ENCODE peak calls at places on chromosomes 11 and 22, in eight cellular contexts. M, L, P, F, D, J, Z and T are unnamed samples.

GRCh38 chr11:69204246-69205124 is 48.8 kb downstream of the SMIM38 start:
- DNase-seq in Z (no peak), D (no peak), P (peak), J (no peak), L (peak), M (no peak), F (peak), T (no peak)

GRCh38 chr11:66617148-66617814 is 851 bp downstream of the RBM14 start:
- DNase-seq in J (no peak), D (peak), F (no peak), M (no peak), Z (no peak), L (peak), P (peak), T (peak)

GRCh38 chr22:23576681-23577080 is 3.4 kb downstream of the IGLL1 start:
- DNase-seq in D (no peak), J (no peak), M (no peak), L (no peak), F (no peak), Z (no peak), P (no peak), T (no peak)

GRCh38 chr11:61919841-61920631 is 2.7 kb upstream of the RAB3IL1 start:
- DNase-seq in Z (peak), P (peak), D (no peak), J (peak), F (peak), M (no peak), L (peak), T (peak)

GRCh38 chr11:64556721-64557250 is 34.2 kb upstream of the SLC22A12 start:
- DNase-seq in Z (no peak), M (no peak), L (no peak), J (no peak), P (no peak), F (no peak), D (no peak), T (no peak)

GRCh38 chr11:82270870-82271269 is 462.8 kb downstream of the FAM181B start:
- DNase-seq in P (no peak), L (no peak), Z (no peak), J (no peak), M (no peak), F (no peak), D (no peak), T (no peak)

GRCh38 chr11:29452131-29452530 is 564.7 kb downstream of the KCNA4 start:
- DNase-seq in J (no peak), F (no peak), D (peak), M (no peak), P (no peak), L (no peak), Z (no peak), T (no peak)

GRCh38 chr11:65488273-65489058 is 10.4 kb upstream of the MALAT1 start:
- DNase-seq in Z (no peak), J (no peak), F (no peak), L (peak), P (no peak), M (no peak), D (peak), T (no peak)

GRCh38 chr22:35016909-35017308 is 49.0 kb upstream of the ISX start:
- DNase-seq in Z (no peak), M (no peak), P (no peak), L (no peak), F (peak), J (no peak), D (no peak), T (no peak)

GRCh38 chr22:44666207-44666585 is 35.8 kb upstream of the PRR5 start:
- DNase-seq in P (no peak), J (no peak), Z (no peak), F (no peak), L (no peak), D (no peak), M (no peak), T (no peak)

GRCh38 chr11:92329644-92330043 is 105.0 kb downstream of the FAT3 start:
- DNase-seq in Z (no peak), J (no peak), D (peak), L (no peak), P (no peak), M (peak), F (no peak), T (no peak)

GRCh38 chr11:38460901-38461300 is 1862.9 kb upstream of the RAG2 start:
- DNase-seq in D (peak), J (no peak), M (no peak), Z (no peak), F (no peak), L (no peak), P (no peak), T (peak)

GRCh38 chr22:36379593-36380361 is 8.0 kb downstream of the MYH9 start:
- DNase-seq in P (peak), F (peak), L (no peak), D (no peak), M (no peak), J (no peak), Z (no peak), T (no peak)

GRCh38 chr11:109041876-109042275 is 377.0 kb downstream of the DDX10 start:
- DNase-seq in L (no peak), D (peak), J (no peak), Z (no peak), F (no peak), M (no peak), P (no peak), T (no peak)

GRCh38 chr22:46578824-46579561 is 41.2 kb upstream of the GRAMD4 start:
- DNase-seq in M (no peak), Z (peak), J (no peak), D (no peak), L (no peak), F (peak), P (peak), T (peak)

GRCh38 chr11:112903310-112903709 is 57.9 kb upstream of the NCAM1 start:
- DNase-seq in J (no peak), P (no peak), F (no peak), D (no peak), Z (no peak), L (no peak), M (no peak), T (no peak)

GRCh38 chr11:88231894-88232482 is 56.7 kb upstream of the RAB38 start:
- DNase-seq in D (peak), J (peak), M (peak), L (no peak), F (peak), Z (peak), P (no peak), T (no peak)

GRCh38 chr11:27475622-27476021 is 3.0 kb upstream of the LGR4 start:
- DNase-seq in L (no peak), M (no peak), D (no peak), Z (no peak), J (no peak), P (no peak), F (no peak), T (no peak)

GRCh38 chr11:1844221-1845094 is 5.7 kb downstream of the TNNI2 start:
- DNase-seq in F (no peak), J (no peak), Z (peak), P (peak), M (no peak), L (no peak), D (no peak), T (peak)

GRCh38 chr11:29293825-29294224 is 723.0 kb downstream of the KCNA4 start:
- DNase-seq in L (no peak), F (no peak), M (no peak), Z (no peak), D (peak), P (no peak), J (peak), T (no peak)

GRCh38 chr11:130691581-130691980 is 224.7 kb downstream of the SNX19 start:
- DNase-seq in F (no peak), J (no peak), D (no peak), P (no peak), M (no peak), Z (no peak), L (no peak), T (no peak)

GRCh38 chr11:34002420-34002819 is 49.1 kb upstream of the CAPRIN1 start:
- DNase-seq in P (no peak), D (no peak), Z (no peak), F (no peak), M (no peak), J (no peak), L (no peak), T (no peak)

GRCh38 chr11:48085688-48086087 is 105.3 kb downstream of the PTPRJ start:
- DNase-seq in Z (no peak), L (no peak), F (no peak), D (no peak), J (no peak), P (no peak), M (no peak), T (no peak)

GRCh38 chr22:47392729-47393128 is 630.3 kb downstream of the TBC1D22A start:
- DNase-seq in Z (no peak), M (no peak), J (no peak), L (no peak), F (no peak), P (peak), D (no peak), T (no peak)

GRCh38 chr11:35418282-35418846 is 994 bp downstream of the SLC1A2 start:
- DNase-seq in P (no peak), Z (peak), J (no peak), M (no peak), F (peak), D (no peak), L (no peak), T (no peak)

GRCh38 chr11:16920559-16920958 is 93.7 kb downstream of the PLEKHA7 start:
- DNase-seq in L (no peak), D (no peak), J (no peak), F (no peak), M (no peak), Z (no peak), P (no peak), T (no peak)
- H3K4me3 ChIP-seq in L (no peak), D (no peak), J (no peak), F (no peak), M (no peak), Z (no peak), P (no peak), T (no peak)

GRCh38 chr11:95792700-95793099 is 2.4 kb downstream of the CEP57 start:
- DNase-seq in Z (no peak), P (no peak), L (no peak), D (no peak), F (no peak), J (no peak), M (no peak), T (no peak)

GRCh38 chr11:95793111-95793510 is 2.8 kb downstream of the CEP57 start:
- DNase-seq in J (no peak), L (no peak), D (no peak), P (no peak), M (no peak), Z (no peak), F (no peak), T (no peak)

GRCh38 chr11:95790933-95791247 is 592 bp downstream of the CEP57 start:
- DNase-seq in F (peak), P (no peak), M (no peak), D (peak), L (peak), Z (peak), J (peak), T (peak)

GRCh38 chr11:95791385-95792033 is 1.2 kb downstream of the CEP57 start:
- DNase-seq in M (no peak), L (no peak), D (no peak), P (no peak), Z (no peak), F (no peak), J (no peak), T (no peak)

DNA sequence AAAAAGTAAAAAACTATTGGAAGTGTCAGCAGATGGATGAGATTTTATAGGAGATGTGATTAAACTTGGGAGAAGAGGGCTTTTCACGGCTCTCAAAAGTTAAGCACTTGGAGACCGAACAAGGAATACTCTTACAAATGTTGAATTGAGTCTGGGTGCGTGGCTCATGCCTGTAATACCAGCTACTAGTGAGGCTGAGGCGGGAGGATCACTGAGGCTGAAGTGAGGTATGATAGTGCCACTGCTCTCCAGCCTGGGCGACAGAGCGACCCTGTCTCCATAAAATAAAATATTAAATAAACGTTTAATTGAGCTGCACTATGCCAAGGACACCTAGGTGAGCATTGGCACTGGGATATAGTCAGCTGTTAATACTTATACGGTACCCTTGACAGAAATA is 1.9 kb downstream of the CEP57 start:
- DNase-seq in P (no peak), D (no peak), Z (no peak), M (no peak), L (no peak), J (no peak), F (no peak), T (no peak)
- H3K4me3 ChIP-seq in P (no peak), D (no peak), Z (no peak), M (no peak), L (no peak), J (no peak), F (peak), T (no peak)

GRCh38 chr11:46116007-46116711 is 5.1 kb downstream of the PHF21A start:
- DNase-seq in J (no peak), P (no peak), L (no peak), M (no peak), Z (no peak), F (no peak), D (no peak), T (no peak)

GRCh38 chr11:46119053-46119351 is 2.3 kb downstream of the PHF21A start:
- DNase-seq in Z (no peak), L (no peak), D (no peak), F (no peak), J (no peak), P (no peak), M (no peak), T (no peak)

GRCh38 chr11:46119352-46120216 is 1.7 kb downstream of the PHF21A start:
- DNase-seq in L (no peak), D (peak), Z (peak), J (no peak), F (peak), P (peak), M (peak), T (peak)

GRCh38 chr11:46120361-46120710 is 918 bp downstream of the PHF21A start:
- DNase-seq in D (no peak), J (peak), Z (no peak), L (no peak), F (no peak), P (peak), M (no peak), T (peak)

DNA sequence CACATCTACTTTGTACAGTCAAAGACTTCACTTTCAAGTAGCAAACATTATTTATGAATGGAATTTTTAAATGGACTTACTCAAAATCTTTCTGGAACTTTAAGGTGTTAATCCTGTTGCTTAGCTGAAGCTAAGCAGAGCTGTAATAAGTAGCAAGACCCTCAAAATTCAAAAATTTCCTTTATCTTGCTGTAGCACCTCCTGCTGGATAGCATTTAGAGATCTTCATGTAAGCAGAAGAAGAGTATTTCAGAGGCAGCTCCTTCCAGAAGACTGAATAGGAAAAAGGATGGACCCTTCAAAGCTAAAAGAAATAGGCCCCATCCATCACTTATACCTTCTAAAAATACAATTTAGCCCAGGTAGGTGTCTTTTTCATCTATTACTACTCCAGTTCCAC is 3.4 kb downstream of the PHF21A start:
- DNase-seq in F (no peak), L (no peak), M (no peak), Z (no peak), J (no peak), P (no peak), D (no peak), T (no peak)
- H3K4me3 ChIP-seq in F (peak), L (peak), M (no peak), Z (peak), J (no peak), P (no peak), D (no peak), T (no peak)

GRCh38 chr11:31799036-31799793 is 11.9 kb downstream of the PAX6 start:
- DNase-seq in P (no peak), L (no peak), F (peak), M (no peak), Z (peak), J (no peak), D (no peak), T (no peak)
- H3K4me3 ChIP-seq in P (no peak), L (peak), F (peak), M (no peak), Z (no peak), J (no peak), D (no peak), T (peak)

DNA sequence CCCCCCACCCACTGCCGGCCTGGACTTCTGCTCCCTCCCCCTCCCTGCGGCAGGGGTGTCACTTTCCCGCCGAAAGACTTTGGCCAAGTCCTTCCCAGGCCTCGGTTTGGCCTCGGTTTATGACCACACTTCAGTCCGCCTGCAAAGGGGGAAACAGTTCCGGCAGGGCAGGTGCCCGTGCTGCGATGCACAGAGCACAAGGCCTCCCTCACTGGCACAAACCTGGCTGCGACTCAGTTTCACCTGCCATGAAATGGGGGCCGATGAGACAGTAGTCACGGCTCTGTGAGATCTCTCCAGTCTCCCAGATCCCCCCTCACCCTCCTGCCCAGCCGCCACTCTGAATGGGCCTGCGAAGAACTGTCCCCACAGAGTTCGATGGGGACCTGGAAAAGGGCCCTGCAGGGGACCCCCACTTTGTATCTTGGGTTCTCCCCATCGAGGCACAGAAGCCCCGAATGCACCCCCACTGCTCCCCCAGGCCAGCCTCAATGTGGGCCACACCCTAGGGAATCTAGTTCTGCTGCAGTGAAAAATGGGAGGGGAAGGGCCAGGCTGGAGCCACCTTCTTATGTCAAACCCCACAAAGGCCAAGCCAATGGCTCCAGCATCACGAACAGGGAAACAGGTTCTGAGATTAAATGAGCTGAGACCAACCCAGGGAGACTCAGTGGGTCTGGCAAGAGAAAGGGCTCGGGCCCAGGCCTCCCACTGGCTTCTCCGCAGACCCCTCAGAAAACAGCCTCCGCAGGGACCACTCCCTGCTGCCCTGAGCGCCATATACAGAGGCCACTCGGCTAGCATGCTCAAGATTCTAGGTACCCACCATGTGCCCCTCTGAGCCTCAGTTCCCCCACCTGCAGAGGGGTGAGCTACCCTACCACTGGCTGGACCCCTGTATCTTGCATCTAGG is 29.0 kb downstream of the ARVCF start:
- DNase-seq in L (no peak), Z (no peak), P (no peak), D (no peak), F (no peak), M (no peak), J (no peak), T (no peak)
- H3K4me3 ChIP-seq in L (peak), Z (no peak), P (no peak), D (no peak), F (no peak), M (no peak), J (no peak), T (peak)